ENCODE peak calls at places on chromosomes 2 and 18, in seven cellular contexts. H is AG04450; G is CD4-positive, alpha-beta T cell; N is thoracic aorta; X is mesendoderm; M is mammary epithelial cell; Y is GM12878. C is an unnamed sample.

GRCh38 chr2:72841462-72842125 is 15.8 kb upstream of the EXOC6B start:
- DNase-seq in X (no peak), M (no peak), G (no peak), Y (no peak), N (no peak), H (no peak), C (no peak)

GRCh38 chr2:149388120-149388816 is 57.9 kb downstream of the LYPD6 start:
- DNase-seq in M (no peak), G (no peak), X (peak), Y (no peak), H (no peak), N (no peak), C (no peak)

GRCh38 chr2:10923007-10923372 is 11.3 kb downstream of the KCNF1 start:
- DNase-seq in N (no peak), M (no peak), Y (no peak), X (no peak), H (no peak), G (no peak), C (no peak)

GRCh38 chr18:76454429-76454828 is 40.6 kb downstream of the ZNF516 start:
- DNase-seq in M (no peak), G (no peak), N (no peak), H (peak), X (no peak), Y (no peak), C (no peak)

GRCh38 chr2:80351229-80351628 is 46.7 kb upstream of the LRRTM1 start:
- DNase-seq in M (no peak), Y (no peak), N (no peak), X (peak), G (no peak), H (no peak), C (no peak)

GRCh38 chr2:71670430-71670795 is 217.1 kb downstream of the DYSF start:
- DNase-seq in Y (no peak), X (no peak), G (no peak), H (no peak), N (no peak), M (no peak), C (no peak)

GRCh38 chr2:240586919-240587800 is 626 bp downstream of the CAPN10 start:
- DNase-seq in M (peak), H (no peak), X (peak), Y (no peak), N (no peak), G (peak), C (peak)

GRCh38 chr18:23929362-23929940 is 85.1 kb upstream of the TTC39C start:
- DNase-seq in G (no peak), Y (no peak), X (no peak), N (no peak), M (no peak), H (no peak), C (no peak)

GRCh38 chr2:170512271-170512670 is 202.9 kb upstream of the SP5 start:
- DNase-seq in H (no peak), M (no peak), X (no peak), Y (no peak), N (no peak), G (no peak), C (peak)

GRCh38 chr2:24421668-24422067 is 61.3 kb upstream of the ITSN2 start:
- DNase-seq in H (no peak), N (no peak), M (peak), Y (no peak), G (peak), X (peak), C (peak)

GRCh38 chr2:119252186-119253113 is 28.8 kb downstream of the STEAP3 start:
- DNase-seq in N (no peak), H (peak), G (no peak), X (peak), Y (no peak), M (peak), C (no peak)
- H3K27ac ChIP-seq in N (peak), H (peak), G (no peak), X (no peak), Y (no peak), M (peak), C (no peak)

GRCh38 chr18:46039967-46040746 is 31.9 kb downstream of the PSTPIP2 start:
- DNase-seq in M (no peak), G (no peak), X (peak), N (no peak), Y (no peak), H (no peak), C (no peak)
- H3K27ac ChIP-seq in M (no peak), G (no peak), X (peak), N (no peak), Y (no peak), H (no peak), C (no peak)

DNA sequence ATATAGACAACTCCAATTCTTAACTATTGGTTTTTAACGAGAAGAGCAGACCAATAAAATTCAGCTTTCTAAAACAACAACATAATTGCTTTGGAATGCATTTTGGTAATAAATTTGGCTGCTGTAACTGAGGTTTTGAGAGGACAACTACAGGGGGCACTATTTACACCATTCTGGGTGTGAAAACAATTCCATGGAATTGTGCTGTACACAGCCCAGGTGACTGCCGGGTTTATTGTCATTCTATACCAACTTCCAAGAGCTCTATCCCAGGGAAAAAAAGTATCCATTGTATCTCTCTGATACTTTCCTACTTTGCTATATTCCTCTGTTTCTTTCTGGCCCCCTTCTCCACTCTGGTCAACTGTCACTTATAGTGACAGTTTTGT is 38.4 kb downstream of the IRS1 start:
- DNase-seq in N (no peak), H (no peak), Y (no peak), X (no peak), M (no peak), G (no peak), C (no peak)
- H3K27ac ChIP-seq in N (peak), H (peak), Y (no peak), X (no peak), M (no peak), G (no peak), C (no peak)

GRCh38 chr2:14239605-14240004 is 392.9 kb upstream of the LRATD1 start:
- DNase-seq in G (no peak), N (no peak), M (no peak), H (no peak), Y (no peak), X (no peak), C (no peak)
- H3K27ac ChIP-seq in G (no peak), N (no peak), M (no peak), H (no peak), Y (no peak), X (no peak), C (no peak)

GRCh38 chr2:46824611-46825010 is 91.0 kb downstream of the MCFD2 start:
- DNase-seq in X (no peak), G (no peak), M (peak), N (no peak), H (no peak), Y (no peak), C (no peak)

GRCh38 chr2:46825231-46825957 is 90.2 kb downstream of the MCFD2 start:
- DNase-seq in G (no peak), Y (no peak), M (no peak), H (no peak), N (no peak), X (no peak), C (no peak)

GRCh38 chr2:46818819-46819218 is 96.8 kb downstream of the MCFD2 start:
- DNase-seq in G (no peak), N (no peak), Y (no peak), M (no peak), H (no peak), X (no peak), C (no peak)

GRCh38 chr2:46818141-46818552 is 97.5 kb downstream of the MCFD2 start:
- DNase-seq in H (no peak), X (no peak), Y (no peak), G (no peak), N (peak), M (no peak), C (peak)

DNA sequence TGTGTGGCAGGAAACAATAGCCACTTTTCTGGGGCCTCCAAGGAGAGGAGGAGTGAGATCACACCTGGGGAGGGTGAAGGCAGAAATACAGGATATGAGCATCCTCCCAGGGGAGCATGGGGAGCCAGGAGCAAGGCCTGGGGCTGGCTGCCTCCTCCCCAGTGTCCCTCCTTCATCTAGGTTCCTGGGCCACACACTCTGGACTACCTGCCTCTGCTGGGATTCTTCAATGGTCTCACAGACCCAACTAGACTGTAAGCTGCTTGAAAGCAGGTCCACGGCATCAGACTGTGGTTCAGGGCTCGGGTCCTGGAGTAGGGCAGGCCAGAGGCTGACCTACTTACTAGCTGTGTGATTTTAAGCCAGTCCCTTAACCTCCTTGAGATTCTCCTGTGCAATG is 94.0 kb downstream of the MCFD2 start:
- DNase-seq in H (no peak), Y (no peak), G (no peak), N (no peak), X (no peak), M (no peak), C (no peak)
- H3K27ac ChIP-seq in H (no peak), Y (no peak), G (no peak), N (no peak), X (no peak), M (no peak), C (no peak)

GRCh38 chr2:181430406-181431199 is 26.6 kb upstream of the ITGA4 start:
- DNase-seq in X (peak), H (no peak), Y (no peak), M (peak), G (no peak), N (no peak), C (no peak)
- H3K27ac ChIP-seq in X (no peak), H (no peak), Y (no peak), M (no peak), G (no peak), N (no peak), C (no peak)

C was measured in colonic mucosa.